ENCODE peak calls at places on chromosomes 3 and 15, in four cellular contexts. X, T, Y and P are unnamed samples.

GRCh38 chr15:41578736-41579383 is 19.8 kb downstream of the TYRO3 start:
- DNase-seq in X (no peak), T (no peak), Y (no peak), P (no peak)

GRCh38 chr3:76198086-76198485 is 412.7 kb upstream of the ZNF717 start:
- DNase-seq in X (no peak), T (no peak), Y (no peak), P (no peak)

GRCh38 chr3:23549148-23549910 is 256.4 kb upstream of the UBE2E1 start:
- DNase-seq in X (no peak), T (no peak), Y (no peak), P (no peak)

GRCh38 chr3:140365872-140366697 is 311.8 kb upstream of the TRIM42 start:
- DNase-seq in X (no peak), T (no peak), Y (no peak), P (no peak)

GRCh38 chr3:143831208-143831607 is 17.1 kb downstream of the SLC9A9 start:
- DNase-seq in X (peak), T (no peak), Y (no peak), P (peak)

GRCh38 chr3:185659942-185660921 is 74.1 kb downstream of the SENP2 start:
- DNase-seq in X (peak), T (peak), Y (peak), P (peak)

GRCh38 chr15:67148196-67148701 is 82.8 kb downstream of the SMAD3 start:
- DNase-seq in X (peak), T (no peak), Y (no peak), P (no peak)

GRCh38 chr3:125231895-125232294 is 19.3 kb upstream of the SLC12A8 start:
- DNase-seq in X (peak), T (peak), Y (no peak), P (no peak)

GRCh38 chr3:28077566-28077965 is 163.9 kb upstream of the CMC1 start:
- DNase-seq in X (peak), T (peak), Y (no peak), P (no peak)

GRCh38 chr15:56040081-56041035 is 46.9 kb upstream of the NEDD4 start:
- DNase-seq in X (peak), T (peak), Y (no peak), P (peak)

GRCh38 chr3:27729748-27730611 is 7.9 kb upstream of the EOMES start:
- DNase-seq in X (no peak), T (no peak), Y (no peak), P (no peak)

GRCh38 chr3:123301331-123302184 is 99.8 kb downstream of the SEC22A start:
- DNase-seq in X (no peak), T (no peak), Y (no peak), P (no peak)

GRCh38 chr15:83928878-83929418 is 275.0 kb downstream of the ADAMTSL3 start:
- DNase-seq in X (no peak), T (no peak), Y (no peak), P (no peak)

GRCh38 chr3:47850062-47850802 is 47.3 kb downstream of the DHX30 start:
- DNase-seq in X (peak), T (peak), Y (no peak), P (peak)

GRCh38 chr3:126537116-126537729 is 13.3 kb downstream of the CHST13 start:
- DNase-seq in X (no peak), T (no peak), Y (no peak), P (no peak)

GRCh38 chr15:90362936-90363212 is 10.8 kb downstream of the ZNF774 start:
- DNase-seq in X (peak), T (peak), Y (no peak), P (peak)

GRCh38 chr3:13103416-13104058 is 30.3 kb upstream of the IQSEC1 start:
- DNase-seq in X (no peak), T (no peak), Y (no peak), P (no peak)

GRCh38 chr3:135237371-135237770 is 442.3 kb downstream of the EPHB1 start:
- DNase-seq in X (no peak), T (no peak), Y (no peak), P (no peak)

GRCh38 chr15:65547841-65548240 is 17.6 kb downstream of the HACD3 start:
- DNase-seq in X (no peak), T (no peak), Y (no peak), P (no peak)

GRCh38 chr3:161163297-161163696 is 57.8 kb upstream of the NMD3 start:
- DNase-seq in X (peak), T (peak), Y (no peak), P (peak)

GRCh38 chr3:134817297-134817696 is 22.2 kb downstream of the EPHB1 start:
- DNase-seq in X (no peak), T (no peak), Y (no peak), P (no peak)

GRCh38 chr3:183098538-183099025 is 714 bp downstream of the MCCC1 start:
- DNase-seq in X (no peak), T (no peak), Y (no peak), P (peak)

GRCh38 chr15:25437751-25438600 is 848 bp downstream of the UBE3A start:
- DNase-seq in X (peak), T (peak), Y (peak), P (peak)

GRCh38 chr15:84944861-84945260 is 36.8 kb upstream of the PDE8A start:
- DNase-seq in X (no peak), T (no peak), Y (no peak), P (no peak)

GRCh38 chr3:17845026-17845425 is 102.6 kb upstream of the TBC1D5 start:
- DNase-seq in X (no peak), T (no peak), Y (no peak), P (no peak)

GRCh38 chr3:80769683-80770082 is 991.8 kb downstream of the GBE1 start:
- DNase-seq in X (no peak), T (no peak), Y (no peak), P (no peak)

GRCh38 chr3:14583543-14584091 is 43.5 kb upstream of the GRIP2 start:
- DNase-seq in X (peak), T (no peak), Y (no peak), P (no peak)

GRCh38 chr3:195394700-195395099 is 48.1 kb downstream of the ACAP2 start:
- DNase-seq in X (no peak), T (peak), Y (no peak), P (no peak)

GRCh38 chr15:52523192-52523591 is 5.5 kb downstream of the MYO5A start:
- DNase-seq in X (peak), T (peak), Y (no peak), P (no peak)

GRCh38 chr15:56568466-56569167 is 103.7 kb upstream of the MNS1 start:
- DNase-seq in X (no peak), T (no peak), Y (no peak), P (no peak)

GRCh38 chr15:101128191-101128590 is 123.7 kb downstream of the CHSY1 start:
- DNase-seq in X (peak), T (peak), Y (no peak), P (no peak)

GRCh38 chr3:45774581-45775505 is 21.5 kb downstream of the SLC6A20 start:
- DNase-seq in X (no peak), T (no peak), Y (no peak), P (no peak)

GRCh38 chr15:61299060-61299763 is 70.1 kb upstream of the RORA start:
- DNase-seq in X (no peak), T (no peak), Y (no peak), P (no peak)

GRCh38 chr3:36362973-36363372 is 17.3 kb upstream of the STAC start:
- DNase-seq in X (peak), T (peak), Y (no peak), P (peak)

GRCh38 chr3:82224661-82225060 is 463.2 kb upstream of the GBE1 start:
- DNase-seq in X (no peak), T (no peak), Y (no peak), P (no peak)